ENCODE peak calls at places on chromosomes 3 and 15, in seven cellular contexts. F is bronchial epithelial cell; J is psoas muscle; B is CD8-positive, alpha-beta T cell; W is breast epithelium; E is mammary epithelial cell; K is lower leg skin. Y is an unnamed sample.

GRCh38 chr3:184466413-184466960 is 86.6 kb downstream of the CHRD start:
- DNase-seq in W (no peak), E (no peak), F (no peak), J (peak), K (peak), B (no peak), Y (no peak)

GRCh38 chr3:44016818-44017217 is 224.9 kb upstream of the TOPAZ1 start:
- DNase-seq in E (no peak), F (no peak), K (no peak), J (no peak), W (no peak), B (no peak), Y (no peak)

GRCh38 chr3:113231827-113232253 is 20.5 kb downstream of the BOC start:
- DNase-seq in E (peak), J (no peak), F (peak), K (peak), B (no peak), W (no peak), Y (no peak)

GRCh38 chr15:85604194-85604593 is 190.5 kb downstream of the KLHL25 start:
- DNase-seq in K (no peak), J (no peak), E (no peak), F (no peak), B (no peak), W (no peak), Y (no peak)

GRCh38 chr3:138426211-138426610 is 8.2 kb upstream of the ESYT3 start:
- DNase-seq in J (no peak), K (no peak), E (peak), F (no peak), B (no peak), W (no peak), Y (no peak)

GRCh38 chr15:69093127-69093526 is 67.3 kb upstream of the GLCE start:
- DNase-seq in B (no peak), F (no peak), W (no peak), E (no peak), K (no peak), J (no peak), Y (no peak)

GRCh38 chr3:144912968-144913367 is 941.3 kb downstream of the DIPK2A start:
- DNase-seq in W (no peak), K (no peak), E (no peak), J (no peak), F (no peak), B (no peak), Y (no peak)

GRCh38 chr3:193944161-193944884 is 191.6 kb upstream of the HES1 start:
- DNase-seq in B (no peak), J (no peak), F (peak), K (no peak), W (no peak), E (no peak), Y (no peak)

GRCh38 chr15:70385052-70385451 is 287.3 kb upstream of the TLE3 start:
- DNase-seq in F (no peak), E (no peak), B (no peak), W (no peak), K (peak), J (no peak), Y (no peak)

GRCh38 chr3:66747251-66747650 is 246.4 kb upstream of the LRIG1 start:
- DNase-seq in B (no peak), F (no peak), K (no peak), W (no peak), E (no peak), J (no peak), Y (no peak)

GRCh38 chr15:76998661-76999285 is 3.8 kb downstream of the PSTPIP1 start:
- DNase-seq in E (no peak), W (no peak), J (no peak), B (peak), K (no peak), F (no peak), Y (peak)

GRCh38 chr3:149898771-149899170 is 71.9 kb downstream of the PFN2 start:
- DNase-seq in E (no peak), J (no peak), B (no peak), F (peak), K (no peak), W (no peak), Y (no peak)

GRCh38 chr3:54550216-54550977 is 377.5 kb downstream of the LRTM1 start:
- DNase-seq in B (no peak), E (no peak), J (no peak), F (no peak), K (peak), W (no peak), Y (no peak)

GRCh38 chr15:59315914-59316428 is 56.7 kb downstream of the MYO1E start:
- DNase-seq in J (no peak), B (no peak), E (no peak), W (no peak), F (no peak), K (peak), Y (no peak)

GRCh38 chr3:12898290-12898979 is 57.1 kb upstream of the RPL32 start:
- DNase-seq in J (peak), F (no peak), B (no peak), K (no peak), E (no peak), W (no peak), Y (no peak)

GRCh38 chr15:77097921-77098320 is 27.0 kb upstream of the TSPAN3 start:
- DNase-seq in W (no peak), E (no peak), K (no peak), F (no peak), J (no peak), B (no peak), Y (no peak)

GRCh38 chr3:156291269-156292123 is 171.1 kb downstream of the KCNAB1 start:
- DNase-seq in B (peak), J (peak), F (peak), W (no peak), K (no peak), E (peak), Y (no peak)

GRCh38 chr3:108524547-108524946 is 14.2 kb upstream of the MYH15 start:
- DNase-seq in K (no peak), J (no peak), B (no peak), F (no peak), W (no peak), E (no peak), Y (no peak)

GRCh38 chr15:71154607-71155200 is 39.4 kb downstream of the THSD4 start:
- DNase-seq in W (no peak), B (no peak), K (no peak), E (no peak), F (no peak), J (no peak), Y (no peak)

GRCh38 chr3:151675858-151676615 is 57.7 kb upstream of the AADACL2 start:
- DNase-seq in J (no peak), K (no peak), B (no peak), F (no peak), E (no peak), W (no peak), Y (no peak)

GRCh38 chr15:44435893-44436667 is 8.7 kb downstream of the CTDSPL2 start:
- DNase-seq in W (no peak), K (no peak), E (peak), J (no peak), B (no peak), F (peak), Y (no peak)

GRCh38 chr15:88648357-88649214 is 9.8 kb downstream of the ISG20 start:
- DNase-seq in B (no peak), J (no peak), F (peak), W (no peak), E (peak), K (peak), Y (no peak)

GRCh38 chr3:15427981-15428380 is 583 bp downstream of the EAF1 start:
- DNase-seq in F (no peak), K (no peak), W (no peak), E (no peak), B (no peak), J (no peak), Y (no peak)

GRCh38 chr3:185677146-185677829 is 91.2 kb downstream of the SENP2 start:
- DNase-seq in E (peak), W (no peak), J (no peak), F (peak), B (no peak), K (no peak), Y (no peak)

GRCh38 chr15:65421360-65422215 is 1.2 kb downstream of the IGDCC4 start:
- DNase-seq in W (no peak), K (peak), B (no peak), F (no peak), J (peak), E (no peak), Y (no peak)

GRCh38 chr3:158718490-158719170 is 13.6 kb downstream of the RARRES1 start:
- DNase-seq in E (peak), J (no peak), K (no peak), F (peak), B (no peak), W (no peak), Y (no peak)

GRCh38 chr15:81308260-81308659 is 15.7 kb downstream of the STARD5 start:
- DNase-seq in E (no peak), B (no peak), F (no peak), K (no peak), W (no peak), J (no peak), Y (no peak)

GRCh38 chr3:113255100-113255853 is 43.9 kb downstream of the BOC start:
- DNase-seq in K (peak), W (no peak), B (no peak), E (no peak), F (no peak), J (no peak), Y (no peak)

GRCh38 chr15:31366169-31366734 is 39.6 kb downstream of the KLF13 start:
- DNase-seq in E (peak), K (peak), F (no peak), J (peak), W (no peak), B (no peak), Y (no peak)

GRCh38 chr3:71629289-71630252 is 46.0 kb upstream of the FOXP1 start:
- DNase-seq in F (no peak), E (no peak), B (no peak), J (peak), W (no peak), K (no peak), Y (no peak)

GRCh38 chr3:46674031-46674592 is 19.4 kb downstream of the ALS2CL start:
- DNase-seq in E (no peak), B (no peak), F (no peak), J (no peak), W (no peak), K (peak), Y (no peak)

GRCh38 chr3:86792316-86792715 is 198.6 kb downstream of the VGLL3 start:
- DNase-seq in J (no peak), K (no peak), B (no peak), F (no peak), W (no peak), E (no peak), Y (no peak)

GRCh38 chr3:151935451-151935850 is 62.0 kb downstream of the SUCNR1 start:
- DNase-seq in B (no peak), K (no peak), W (no peak), J (no peak), E (no peak), F (no peak), Y (no peak)

GRCh38 chr3:10085738-10086137 is 22.3 kb downstream of the FANCD2OS start:
- DNase-seq in E (peak), W (no peak), F (peak), K (no peak), B (no peak), J (no peak), Y (no peak)

GRCh38 chr15:36294359-36294758 is 285.1 kb upstream of the CDIN1 start:
- DNase-seq in E (no peak), B (no peak), W (no peak), K (no peak), F (no peak), J (no peak), Y (no peak)

DNA sequence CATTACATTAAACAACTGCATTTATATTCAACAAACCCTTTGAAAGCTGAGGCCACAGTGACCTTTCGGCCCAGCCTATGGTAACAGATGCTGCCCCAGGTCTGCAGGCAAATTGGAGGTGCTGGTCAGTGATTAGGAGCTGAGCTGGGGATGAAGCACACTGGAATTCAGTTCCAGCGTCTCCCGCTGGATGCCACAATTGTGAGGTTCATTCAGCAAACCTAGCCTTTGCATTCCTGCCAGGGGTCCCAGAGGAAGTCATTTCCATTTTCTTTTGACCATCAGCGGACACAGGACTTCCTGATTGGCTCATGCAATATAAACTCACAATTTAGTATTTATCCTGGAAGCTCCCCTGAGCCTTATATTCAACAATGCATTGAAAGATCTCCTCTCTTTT is 89.5 kb downstream of the IL20RB start:
- DNase-seq in K (no peak), F (no peak), E (no peak), B (no peak), J (no peak), W (no peak), Y (no peak)
- TF ChIP-seq CTCF in K (no peak), F (no peak), E (no peak), B (no peak), J (no peak), W (no peak), Y (no peak)

GRCh38 chr3:147838650-147839049 is 429.5 kb downstream of the ZIC1 start:
- DNase-seq in F (no peak), J (no peak), E (peak), W (no peak), K (no peak), B (no peak), Y (no peak)
- TF ChIP-seq CTCF in F (no peak), J (no peak), E (peak), W (no peak), K (no peak), B (no peak), Y (no peak)

GRCh38 chr3:49657208-49657915 is 16.8 kb upstream of the APEH start:
- DNase-seq in F (no peak), J (no peak), B (no peak), E (no peak), W (no peak), K (no peak), Y (no peak)

GRCh38 chr3:49654176-49654825 is 19.9 kb upstream of the APEH start:
- DNase-seq in B (no peak), F (no peak), J (no peak), W (no peak), K (no peak), E (no peak), Y (no peak)

GRCh38 chr3:49654955-49655556 is 19.1 kb upstream of the APEH start:
- DNase-seq in B (no peak), F (no peak), W (no peak), E (no peak), K (no peak), J (no peak), Y (no peak)

GRCh38 chr3:49655731-49656285 is 18.3 kb upstream of the APEH start:
- DNase-seq in B (no peak), J (no peak), F (no peak), E (no peak), K (no peak), W (no peak), Y (no peak)

DNA sequence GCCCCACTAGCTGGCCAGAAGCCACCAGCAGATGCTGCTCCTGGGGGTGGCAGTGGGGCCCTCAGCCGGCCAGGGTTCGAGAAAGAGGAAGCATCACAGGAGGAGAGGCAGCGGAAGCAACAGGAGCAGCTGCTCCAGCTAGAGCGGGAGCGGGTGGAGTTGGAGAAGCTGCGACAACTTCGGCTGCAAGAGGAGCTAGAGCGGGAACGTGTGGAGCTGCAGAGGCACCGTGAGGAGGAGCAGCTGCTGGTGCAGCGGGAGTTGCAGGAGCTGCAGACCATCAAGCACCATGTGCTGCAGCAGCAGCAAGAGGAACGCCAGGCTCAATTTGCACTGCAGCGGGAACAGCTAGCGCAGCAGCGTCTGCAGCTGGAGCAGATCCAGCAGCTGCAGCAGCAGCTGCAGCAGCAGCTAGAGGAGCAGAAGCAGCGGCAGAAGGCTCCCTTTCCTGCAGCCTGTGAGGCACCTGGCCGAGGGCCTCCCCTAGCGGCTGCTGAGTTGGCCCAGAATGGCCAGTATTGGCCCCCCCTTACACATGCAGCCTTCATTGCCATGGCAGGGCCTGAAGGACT is 17.5 kb upstream of the APEH start:
- DNase-seq in W (no peak), K (no peak), J (no peak), F (no peak), E (no peak), B (no peak), Y (no peak)
- TF ChIP-seq CTCF in W (no peak), K (no peak), J (no peak), F (no peak), E (no peak), B (no peak), Y (no peak)

GRCh38 chr3:192825191-192825590 is 92.5 kb downstream of the MB21D2 start:
- DNase-seq in E (no peak), B (no peak), W (no peak), K (no peak), J (no peak), F (no peak), Y (no peak)

GRCh38 chr3:192827863-192828594 is 89.6 kb downstream of the MB21D2 start:
- DNase-seq in F (no peak), E (no peak), W (no peak), K (no peak), J (no peak), B (no peak), Y (no peak)

GRCh38 chr3:192827208-192827607 is 90.4 kb downstream of the MB21D2 start:
- DNase-seq in K (no peak), W (no peak), J (peak), F (no peak), E (peak), B (no peak), Y (no peak)

GRCh38 chr3:192824313-192824712 is 93.3 kb downstream of the MB21D2 start:
- DNase-seq in B (no peak), W (no peak), J (no peak), F (no peak), E (no peak), K (no peak), Y (no peak)

GRCh38 chr3:192825657-192826200 is 91.9 kb downstream of the MB21D2 start:
- DNase-seq in B (no peak), K (no peak), W (no peak), J (no peak), F (peak), E (peak), Y (no peak)
- TF ChIP-seq CTCF in B (no peak), K (no peak), W (peak), J (peak), F (peak), E (peak), Y (no peak)

DNA sequence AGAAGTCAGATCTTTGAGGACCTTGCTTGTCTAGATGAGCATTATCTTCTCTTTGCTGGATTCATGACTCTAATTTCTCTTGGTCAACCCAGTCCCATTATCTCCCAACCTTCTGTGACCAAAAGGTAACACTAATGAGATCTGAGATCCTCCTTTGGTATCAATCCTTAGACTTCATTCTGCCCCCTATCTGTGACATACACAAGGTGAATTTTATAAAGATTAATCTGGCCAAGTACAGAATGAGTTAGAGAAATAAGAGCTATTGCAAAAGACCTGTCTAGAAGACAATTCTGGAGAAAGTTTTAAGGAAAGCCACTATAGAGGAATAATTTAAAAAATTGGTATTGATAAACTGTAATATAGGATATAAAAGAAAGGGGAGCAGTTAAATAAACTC is 113.8 kb upstream of the KCNMB2 start:
- DNase-seq in J (no peak), K (no peak), W (no peak), F (no peak), B (no peak), E (no peak), Y (no peak)
- TF ChIP-seq CTCF in J (no peak), K (no peak), W (no peak), F (no peak), B (no peak), E (no peak), Y (no peak)

GRCh38 chr15:54277834-54278233 is 299.6 kb downstream of the UNC13C start:
- DNase-seq in J (no peak), E (no peak), W (no peak), B (no peak), K (no peak), F (no peak), Y (no peak)

DNA sequence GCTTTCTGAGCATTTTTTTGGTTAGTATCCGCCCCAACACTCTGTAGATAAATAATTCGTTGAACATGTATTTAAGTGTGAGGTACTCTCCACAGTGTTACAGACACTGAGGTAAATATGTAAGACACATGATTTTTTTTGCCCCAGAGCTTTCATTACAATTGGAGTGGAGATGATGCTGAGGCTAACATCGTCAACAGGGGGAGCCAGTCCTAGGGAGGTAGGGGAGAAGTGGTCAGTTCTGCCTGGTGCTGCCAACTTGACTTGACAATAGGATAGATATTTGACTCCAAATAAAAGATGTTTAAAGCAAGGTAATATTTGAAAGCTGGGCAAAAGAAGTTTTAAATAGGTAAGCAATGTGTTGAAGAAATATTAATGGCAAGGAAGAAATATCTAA is 295.7 kb downstream of the UNC13C start:
- DNase-seq in W (no peak), K (no peak), B (no peak), J (no peak), E (no peak), F (no peak), Y (no peak)
- TF ChIP-seq CTCF in W (no peak), K (no peak), B (no peak), J (no peak), E (peak), F (no peak), Y (no peak)

GRCh38 chr3:48432411-48433371 is 2.8 kb upstream of the PLXNB1 start:
- DNase-seq in W (no peak), J (no peak), K (no peak), E (peak), B (no peak), F (peak), Y (no peak)
- TF ChIP-seq CTCF in W (no peak), J (no peak), K (no peak), E (no peak), B (no peak), F (peak), Y (no peak)

GRCh38 chr3:140128217-140129137 is 193.5 kb downstream of the CLSTN2 start:
- DNase-seq in K (no peak), E (peak), J (peak), W (no peak), B (no peak), F (peak), Y (no peak)
- TF ChIP-seq CTCF in K (no peak), E (peak), J (peak), W (no peak), B (no peak), F (peak), Y (no peak)